ENCODE peak calls at places on chromosomes 13 and 19, in nine cellular contexts. S, W, E, M, V, P, R, O and Z are unnamed samples.

GRCh38 chr19:23294141-23294540 is 43.9 kb upstream of the ZNF724 start:
- DNase-seq in S (no peak), W (no peak), E (no peak), M (no peak), V (no peak), P (no peak), R (no peak), O (no peak), Z (no peak)

GRCh38 chr19:21482863-21483276 is 22.5 kb upstream of the ZNF429 start:
- DNase-seq in S (no peak), W (peak), E (peak), M (peak), V (peak), P (peak), R (no peak), O (peak), Z (no peak)

GRCh38 chr13:83184819-83185218 is 697.5 kb downstream of the SLITRK1 start:
- DNase-seq in S (peak), W (no peak), E (no peak), M (no peak), V (no peak), P (peak), R (no peak), O (no peak), Z (peak)

GRCh38 chr13:79522583-79522982 is 41.6 kb downstream of the NDFIP2 start:
- DNase-seq in S (peak), W (no peak), E (no peak), M (no peak), V (peak), P (peak), R (no peak), O (no peak), Z (peak)

GRCh38 chr19:55642153-55643002 is 1.1 kb upstream of the ZNF581 start:
- DNase-seq in S (no peak), W (no peak), E (peak), M (no peak), V (peak), P (peak), R (no peak), O (no peak), Z (no peak)

GRCh38 chr19:49746206-49746958 is 16.7 kb downstream of the TSKS start:
- DNase-seq in S (no peak), W (peak), E (peak), M (peak), V (peak), P (peak), R (no peak), O (no peak), Z (no peak)

GRCh38 chr19:10690351-10690781 is 10.9 kb upstream of the QTRT1 start:
- DNase-seq in S (no peak), W (no peak), E (no peak), M (no peak), V (no peak), P (peak), R (no peak), O (no peak), Z (peak)

GRCh38 chr13:98508280-98509074 is 68.4 kb downstream of the STK24 start:
- DNase-seq in S (peak), W (no peak), E (no peak), M (no peak), V (no peak), P (peak), R (no peak), O (no peak), Z (peak)

GRCh38 chr19:45321848-45322247 is 827 bp downstream of the CKM start:
- DNase-seq in S (no peak), W (no peak), E (no peak), M (no peak), V (no peak), P (no peak), R (no peak), O (no peak), Z (no peak)

GRCh38 chr13:74889321-74889720 is 592.6 kb downstream of the TBC1D4 start:
- DNase-seq in S (peak), W (no peak), E (no peak), M (no peak), V (no peak), P (peak), R (no peak), O (no peak), Z (peak)

GRCh38 chr19:20928371-20928770 is 5.3 kb downstream of the ZNF85 start:
- DNase-seq in S (peak), W (no peak), E (no peak), M (no peak), V (no peak), P (peak), R (no peak), O (no peak), Z (peak)

GRCh38 chr19:48815870-48816501 is 5.2 kb upstream of the BCAT2 start:
- DNase-seq in S (peak), W (no peak), E (no peak), M (no peak), V (peak), P (peak), R (no peak), O (peak), Z (peak)

GRCh38 chr19:10112895-10113591 is 1.6 kb downstream of the P2RY11 start:
- DNase-seq in S (peak), W (peak), E (peak), M (no peak), V (peak), P (peak), R (no peak), O (peak), Z (no peak)

GRCh38 chr19:8458380-8458779 is 13.6 kb downstream of the HNRNPM start:
- DNase-seq in S (no peak), W (no peak), E (no peak), M (no peak), V (no peak), P (no peak), R (no peak), O (no peak), Z (no peak)

GRCh38 chr13:30158774-30159445 is 148.4 kb downstream of the KATNAL1 start:
- DNase-seq in S (no peak), W (no peak), E (no peak), M (no peak), V (no peak), P (peak), R (no peak), O (no peak), Z (no peak)

GRCh38 chr19:10718205-10719196 is 622 bp downstream of the DNM2 start:
- DNase-seq in S (peak), W (peak), E (peak), M (peak), V (peak), P (peak), R (peak), O (no peak), Z (peak)

GRCh38 chr13:103006706-103007426 is 59.4 kb downstream of the SLC10A2 start:
- DNase-seq in S (no peak), W (no peak), E (no peak), M (no peak), V (no peak), P (no peak), R (no peak), O (peak), Z (no peak)

GRCh38 chr19:47377801-47378200 is 28.7 kb downstream of the DHX34 start:
- DNase-seq in S (no peak), W (no peak), E (peak), M (no peak), V (no peak), P (no peak), R (no peak), O (no peak), Z (no peak)

GRCh38 chr13:97142452-97142851 is 79.7 kb upstream of the MBNL2 start:
- DNase-seq in S (no peak), W (no peak), E (peak), M (no peak), V (no peak), P (peak), R (no peak), O (no peak), Z (no peak)

GRCh38 chr13:50366488-50367174 is 351.4 kb downstream of the KCNRG start:
- DNase-seq in S (no peak), W (no peak), E (no peak), M (no peak), V (no peak), P (no peak), R (no peak), O (peak), Z (no peak)

GRCh38 chr19:38851622-38852230 is 1.9 kb upstream of the HNRNPL start:
- DNase-seq in S (peak), W (peak), E (peak), M (peak), V (peak), P (peak), R (peak), O (peak), Z (peak)

GRCh38 chr19:45256836-45257235 is 5.8 kb downstream of the MARK4 start:
- DNase-seq in S (no peak), W (no peak), E (no peak), M (no peak), V (no peak), P (no peak), R (no peak), O (no peak), Z (no peak)

GRCh38 chr19:18298601-18299000 is 17.2 kb upstream of the JUND start:
- DNase-seq in S (no peak), W (no peak), E (no peak), M (no peak), V (no peak), P (no peak), R (no peak), O (no peak), Z (no peak)

GRCh38 chr13:23858586-23858985 is 30.6 kb downstream of the MIPEP start:
- DNase-seq in S (no peak), W (no peak), E (no peak), M (no peak), V (no peak), P (no peak), R (no peak), O (no peak), Z (no peak)

GRCh38 chr19:30672926-30673325 is 300.7 kb downstream of the ZNF536 start:
- DNase-seq in S (no peak), W (no peak), E (no peak), M (no peak), V (no peak), P (no peak), R (no peak), O (no peak), Z (no peak)

GRCh38 chr13:105735269-105735668 is 800.2 kb downstream of the EFNB2 start:
- DNase-seq in S (no peak), W (no peak), E (no peak), M (no peak), V (peak), P (peak), R (no peak), O (no peak), Z (no peak)